ENCODE peak calls at places on chromosomes 16 and 17, in nine cellular contexts. G is K562, N is fibroblast of lung, C is Karpas-422, D is HCT116, R is endothelial cell of umbilical vein, J is endodermal cell, B is colonic mucosa, U is SK-N-SH. Y is an unnamed sample.
A peak's percentile ranks its signal among the peaks of the same experiment; 100 is the strongest.

GRCh38 chr16:72101195-72101594 is 7.5 kb downstream of the DHX38 start:
- DNase-seq in G (no peak), N (no peak), C (no peak), D (no peak), R (no peak), J (no peak), B (no peak), U (no peak), Y (no peak)

GRCh38 chr17:40605301-40605700 is 40.0 kb upstream of the CCR7 start:
- DNase-seq in G (no peak), N (no peak), C (no peak), D (no peak), R (no peak), J (no peak), B (no peak), U (no peak), Y (no peak)

GRCh38 chr17:77528516-77529327 is 388.0 kb downstream of the SEC14L1 start:
- DNase-seq in G (no peak), N (no peak), C (no peak), D (no peak), R (no peak), J (peak; percentile 92), B (no peak), U (peak; percentile 95), Y (peak; percentile 86)

GRCh38 chr17:55690105-55690508 is 32.6 kb downstream of the TMEM100 start:
- DNase-seq in G (no peak), N (no peak), C (no peak), D (no peak), R (no peak), J (no peak), B (no peak), U (peak; percentile 58), Y (no peak)

GRCh38 chr17:79696159-79696982 is 34.4 kb upstream of the ENPP7 start:
- DNase-seq in G (no peak), N (peak; percentile 1), C (no peak), D (no peak), R (no peak), J (no peak), B (no peak), U (peak; percentile 68), Y (no peak)

GRCh38 chr17:41781404-41782110 is 5.0 kb downstream of the JUP start:
- DNase-seq in G (no peak), N (no peak), C (no peak), D (no peak), R (no peak), J (no peak), B (no peak), U (no peak), Y (no peak)

GRCh38 chr16:80958284-80958683 is 48.4 kb downstream of the CMC2 start:
- DNase-seq in G (no peak), N (no peak), C (no peak), D (no peak), R (no peak), J (no peak), B (no peak), U (no peak), Y (no peak)

GRCh38 chr17:9676742-9677387 is 31.5 kb downstream of the USP43 start:
- DNase-seq in G (no peak), N (peak; percentile 94), C (no peak), D (peak; percentile 91), R (no peak), J (peak; percentile 46), B (no peak), U (no peak), Y (no peak)

GRCh38 chr17:16298140-16298662 is 55.1 kb downstream of the CENPV start:
- DNase-seq in G (peak; percentile 39), N (no peak), C (no peak), D (no peak), R (no peak), J (no peak), B (peak; percentile 56), U (no peak), Y (no peak)

GRCh38 chr17:48149174-48150106 is 41.9 kb downstream of the SNX11 start:
- DNase-seq in G (peak; percentile 65), N (no peak), C (no peak), D (no peak), R (no peak), J (peak; percentile 65), B (no peak), U (peak; percentile 50), Y (peak; percentile 63)

GRCh38 chr16:9236319-9236718 is 144.9 kb downstream of the HAPSTR1 start:
- DNase-seq in G (no peak), N (no peak), C (no peak), D (no peak), R (no peak), J (no peak), B (no peak), U (no peak), Y (no peak)

GRCh38 chr17:81517339-81518112 is 4.9 kb upstream of the ACTG1 start:
- DNase-seq in G (no peak), N (peak; percentile 39), C (peak; percentile 65), D (no peak), R (no peak), J (peak; percentile 86), B (peak; percentile 34), U (no peak), Y (peak; percentile 46)

GRCh38 chr16:75251280-75252048 is at the start of gene BCAR1:
- DNase-seq in G (peak; percentile 96), N (peak; percentile 90), C (peak; percentile 91), D (no peak), R (peak; percentile 89), J (peak; percentile 98), B (peak; percentile 91), U (peak; percentile 97), Y (peak; percentile 97)

GRCh38 chr17:8234361-8235270 is 13.2 kb downstream of the CTC1 start:
- DNase-seq in G (no peak), N (no peak), C (no peak), D (no peak), R (no peak), J (no peak), B (no peak), U (no peak), Y (no peak)

GRCh38 chr17:45284176-45285140 is 22.6 kb upstream of the SPATA32 start:
- DNase-seq in G (no peak), N (no peak), C (peak; percentile 64), D (no peak), R (no peak), J (peak; percentile 79), B (no peak), U (no peak), Y (peak; percentile 40)

DNA sequence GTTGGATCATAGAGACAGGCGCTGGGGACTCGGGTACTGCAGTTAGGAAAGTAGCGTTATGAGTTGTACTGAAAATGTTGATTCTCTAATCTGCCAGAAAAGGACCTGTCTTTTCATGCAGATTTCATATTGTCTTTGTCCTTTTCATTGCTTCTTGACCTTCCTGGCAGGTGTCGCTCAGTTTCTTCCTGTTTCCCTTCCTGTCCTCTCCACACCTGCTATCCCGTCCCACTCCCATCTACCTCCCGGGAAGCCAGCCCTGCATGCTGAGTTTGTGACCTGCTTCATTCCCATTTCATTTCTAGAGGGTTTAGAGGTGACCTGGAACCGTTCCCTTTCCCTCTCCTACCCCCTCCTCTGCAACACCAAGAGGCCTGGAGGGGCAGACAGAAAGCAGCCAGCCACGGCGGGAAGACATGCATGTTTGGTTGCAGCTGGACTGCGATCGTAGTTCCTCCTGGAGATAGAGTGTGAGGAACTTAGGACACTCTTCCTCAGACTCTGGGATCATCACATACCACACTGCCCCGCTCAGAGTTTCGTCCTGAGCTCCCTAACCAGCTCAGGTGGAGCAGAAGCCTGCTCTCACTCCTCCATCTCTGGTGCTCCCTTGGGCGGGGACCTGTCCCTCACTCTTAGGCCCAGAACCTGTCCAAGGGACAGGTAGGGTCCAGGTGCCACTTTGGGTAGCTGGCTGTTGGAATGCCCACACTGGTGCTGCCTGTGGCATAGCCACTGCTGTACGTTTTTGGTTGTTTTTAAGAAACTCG is 23.9 kb upstream of the ARHGAP23 start:
- DNase-seq in G (no peak), N (no peak), C (no peak), D (no peak), R (no peak), J (peak; percentile 63), B (no peak), U (no peak), Y (no peak)
- H3K9ac ChIP-seq in G (no peak overlapping the region), N (no peak overlapping the region), C (no peak overlapping the region), D (no peak overlapping the region), R (no peak overlapping the region), J (no peak overlapping the region), B (no peak overlapping the region), U (no peak overlapping the region), Y (no peak overlapping the region)

GRCh38 chr16:67207116-67207856 is 8.4 kb downstream of the ELMO3 start:
- DNase-seq in G (no peak), N (no peak), C (no peak), D (no peak), R (no peak), J (no peak), B (no peak), U (peak; percentile 52), Y (peak; percentile 22)
- H3K9ac ChIP-seq in G (no peak overlapping the region), N (no peak overlapping the region), C (no peak overlapping the region), D (peak overlapping the region; percentile 32), R (no peak overlapping the region), J (no peak overlapping the region), B (no peak overlapping the region), U (no peak overlapping the region), Y (no peak overlapping the region)

GRCh38 chr16:790086-790485 is 1.7 kb downstream of the CHTF18 start:
- DNase-seq in G (no peak), N (no peak), C (no peak), D (no peak), R (no peak), J (no peak), B (no peak), U (no peak), Y (no peak)
- H3K9ac ChIP-seq in G (no peak overlapping the region), N (no peak overlapping the region), C (peak overlapping the region; percentile 87), D (peak overlapping the region; percentile 88), R (no peak overlapping the region), J (no peak overlapping the region), B (no peak overlapping the region), U (no peak overlapping the region), Y (no peak overlapping the region)

GRCh38 chr16:88570691-88571092 is 489 bp downstream of the ZC3H18 start:
- DNase-seq in G (peak; percentile 78), N (peak; percentile 4), C (peak; percentile 74), D (no peak), R (peak; percentile 34), J (no peak), B (peak; percentile 42), U (no peak), Y (peak; percentile 41)
- H3K9ac ChIP-seq in G (peak overlapping the region; percentile 82), N (peak overlapping the region; percentile 90), C (peak overlapping the region; percentile 81), D (peak overlapping the region; percentile 87), R (peak overlapping the region; percentile 80), J (peak overlapping the region; percentile 78), B (peak overlapping the region; percentile 77), U (peak overlapping the region; percentile 84), Y (peak overlapping the region; percentile 90)

Y was measured in neural progenitor cell.